ENCODE peak calls at places on chromosomes 11 and 22, in four cellular contexts. C is MCF 10A, Y is posterior vena cava, Z is T-helper 1 cell. X is an unnamed sample.

GRCh38 chr22:36363378-36363931 is 24.3 kb downstream of the MYH9 start:
- DNase-seq in C (no peak), Y (no peak), Z (no peak), X (no peak)

GRCh38 chr11:32334822-32335221 is 100.5 kb downstream of the WT1 start:
- DNase-seq in C (no peak), Y (no peak), Z (no peak), X (no peak)

GRCh38 chr11:41461057-41461681 is 1.7 kb upstream of the LRRC4C start:
- DNase-seq in C (peak; percentile 33), Y (no peak), Z (no peak), X (no peak)

GRCh38 chr11:107263865-107264563 is 193.6 kb downstream of the CWF19L2 start:
- DNase-seq in C (no peak), Y (no peak), Z (no peak), X (no peak)

GRCh38 chr22:32637951-32638350 is 163.3 kb downstream of the FBXO7 start:
- DNase-seq in C (no peak), Y (no peak), Z (no peak), X (no peak)

GRCh38 chr11:108713076-108713790 is 48.4 kb downstream of the DDX10 start:
- DNase-seq in C (no peak), Y (no peak), Z (no peak), X (peak; percentile 21)

GRCh38 chr11:46855863-46856262 is 9.8 kb upstream of the CKAP5 start:
- DNase-seq in C (no peak), Y (no peak), Z (no peak), X (no peak)

GRCh38 chr11:2233693-2234455 is 36.5 kb downstream of the ASCL2 start:
- DNase-seq in C (no peak), Y (no peak), Z (no peak), X (no peak)